ENCODE peak calls at places on chromosomes 6 and 20, in six cellular contexts. D is AG04450; Y is head of caudate nucleus; C is HCT116; I is neural crest cell; Z is stimulated activated CD8-positive, alpha-beta memory T cell treated with anti-CD3 and anti-CD28 coated beads, Interleukin-4, amount 100 ng/mL, for 1 hour. M is an unnamed sample.

GRCh38 chr6:35357671-35358070 is 15.3 kb downstream of the PPARD start:
- DNase-seq in D (no peak), Y (no peak), C (no peak), I (no peak), Z (no peak), M (no peak)

GRCh38 chr6:4085329-4085695 is 6.4 kb upstream of the FAM217A start:
- DNase-seq in D (no peak), Y (no peak), C (no peak), I (no peak), Z (no peak), M (no peak)

GRCh38 chr20:43904778-43905177 is 9.9 kb upstream of the TOX2 start:
- DNase-seq in D (no peak), Y (no peak), C (no peak), I (no peak), Z (no peak), M (no peak)

GRCh38 chr6:13445005-13445743 is 42.2 kb downstream of the GFOD1 start:
- DNase-seq in D (no peak), Y (no peak), C (no peak), I (no peak), Z (no peak), M (no peak)

GRCh38 chr6:77880501-77880900 is 227.7 kb downstream of the MEI4 start:
- DNase-seq in D (no peak), Y (no peak), C (peak), I (no peak), Z (no peak), M (no peak)

GRCh38 chr6:156262014-156262413 is 515.2 kb upstream of the ARID1B start:
- DNase-seq in D (no peak), Y (no peak), C (no peak), I (no peak), Z (no peak), M (no peak)

GRCh38 chr6:17015551-17016381 is 86.1 kb upstream of the STMND1 start:
- DNase-seq in D (no peak), Y (no peak), C (no peak), I (no peak), Z (peak), M (no peak)

GRCh38 chr6:162147805-162148204 is 579.8 kb downstream of the PRKN start:
- DNase-seq in D (no peak), Y (no peak), C (no peak), I (no peak), Z (no peak), M (no peak)

GRCh38 chr6:15507221-15507620 is 155.6 kb downstream of the DTNBP1 start:
- DNase-seq in D (no peak), Y (no peak), C (no peak), I (no peak), Z (no peak), M (no peak)

GRCh38 chr6:89952696-89953095 is 58.4 kb downstream of the GJA10 start:
- DNase-seq in D (peak), Y (no peak), C (no peak), I (no peak), Z (peak), M (peak)

GRCh38 chr20:11454966-11455799 is 462.5 kb upstream of the BTBD3 start:
- DNase-seq in D (no peak), Y (no peak), C (peak), I (no peak), Z (no peak), M (peak)

GRCh38 chr6:75233097-75233615 is 10.4 kb downstream of the COX7A2 start:
- DNase-seq in D (no peak), Y (no peak), C (no peak), I (no peak), Z (no peak), M (no peak)

GRCh38 chr20:57004416-57004815 is 262.0 kb downstream of the BMP7 start:
- DNase-seq in D (no peak), Y (no peak), C (no peak), I (no peak), Z (no peak), M (no peak)

GRCh38 chr6:56851104-56851503 is 103.8 kb upstream of the BEND6 start:
- DNase-seq in D (no peak), Y (no peak), C (no peak), I (no peak), Z (no peak), M (no peak)

GRCh38 chr6:141957271-141957670 is 175.5 kb upstream of the GJE1 start:
- DNase-seq in D (no peak), Y (no peak), C (no peak), I (no peak), Z (no peak), M (no peak)

GRCh38 chr6:10300071-10300470 is 114.8 kb downstream of the TFAP2A start:
- DNase-seq in D (no peak), Y (no peak), C (peak), I (no peak), Z (no peak), M (no peak)